ENCODE peak calls at places on chromosome 5, in nine cellular contexts. One of them, this sample, is unnamed.

GRCh38 chr5:133952729-133953567 is 15.5 kb downstream of the C5orf15 start:
- DNase-seq in spleen: no peak
- DNase-seq in dorsolateral prefrontal cortex: no peak
- DNase-seq in BJ: peak
- DNase-seq in CD8-positive, alpha-beta T cell: no peak
- DNase-seq in naive thymus-derived CD4-positive, alpha-beta T cell: no peak
- DNase-seq in testis: peak
- DNase-seq in astrocyte of the spinal cord: peak
- DNase-seq in SJSA1: no peak
- DNase-seq in this sample: peak

GRCh38 chr5:14471557-14471956 is 110.0 kb upstream of the OTULINL start:
- DNase-seq in spleen: no peak
- DNase-seq in dorsolateral prefrontal cortex: no peak
- DNase-seq in BJ: peak
- DNase-seq in CD8-positive, alpha-beta T cell: no peak
- DNase-seq in naive thymus-derived CD4-positive, alpha-beta T cell: no peak
- DNase-seq in testis: no peak
- DNase-seq in astrocyte of the spinal cord: no peak
- DNase-seq in SJSA1: no peak
- DNase-seq in this sample: no peak

GRCh38 chr5:43231977-43232376 is 40.0 kb downstream of the NIM1K start:
- DNase-seq in spleen: no peak
- DNase-seq in dorsolateral prefrontal cortex: no peak
- DNase-seq in BJ: no peak
- DNase-seq in CD8-positive, alpha-beta T cell: no peak
- DNase-seq in naive thymus-derived CD4-positive, alpha-beta T cell: no peak
- DNase-seq in testis: peak
- DNase-seq in astrocyte of the spinal cord: no peak
- DNase-seq in SJSA1: no peak
- DNase-seq in this sample: no peak

GRCh38 chr5:132419517-132420468 is 50.3 kb downstream of the SLC22A5 start:
- DNase-seq in spleen: peak
- DNase-seq in dorsolateral prefrontal cortex: peak
- DNase-seq in BJ: no peak
- DNase-seq in CD8-positive, alpha-beta T cell: peak
- DNase-seq in naive thymus-derived CD4-positive, alpha-beta T cell: peak
- DNase-seq in testis: peak
- DNase-seq in astrocyte of the spinal cord: peak
- DNase-seq in SJSA1: peak
- DNase-seq in this sample: peak

GRCh38 chr5:80871541-80871961 is 88.6 kb upstream of the RASGRF2 start:
- DNase-seq in spleen: no peak
- DNase-seq in dorsolateral prefrontal cortex: no peak
- DNase-seq in BJ: no peak
- DNase-seq in CD8-positive, alpha-beta T cell: no peak
- DNase-seq in naive thymus-derived CD4-positive, alpha-beta T cell: no peak
- DNase-seq in testis: no peak
- DNase-seq in astrocyte of the spinal cord: peak
- DNase-seq in SJSA1: peak
- DNase-seq in this sample: no peak

GRCh38 chr5:133789428-133789827 is 177.1 kb upstream of the FSTL4 start:
- DNase-seq in spleen: no peak
- DNase-seq in dorsolateral prefrontal cortex: no peak
- DNase-seq in BJ: no peak
- DNase-seq in CD8-positive, alpha-beta T cell: no peak
- DNase-seq in naive thymus-derived CD4-positive, alpha-beta T cell: no peak
- DNase-seq in testis: no peak
- DNase-seq in astrocyte of the spinal cord: no peak
- DNase-seq in SJSA1: no peak
- DNase-seq in this sample: no peak

GRCh38 chr5:152649609-152650008 is 244.5 kb upstream of the NMUR2 start:
- DNase-seq in spleen: no peak
- DNase-seq in dorsolateral prefrontal cortex: no peak
- DNase-seq in BJ: no peak
- DNase-seq in CD8-positive, alpha-beta T cell: no peak
- DNase-seq in naive thymus-derived CD4-positive, alpha-beta T cell: no peak
- DNase-seq in testis: no peak
- DNase-seq in astrocyte of the spinal cord: no peak
- DNase-seq in SJSA1: no peak
- DNase-seq in this sample: no peak

GRCh38 chr5:9715891-9716335 is 85.8 kb upstream of the TAS2R1 start:
- DNase-seq in spleen: no peak
- DNase-seq in dorsolateral prefrontal cortex: no peak
- DNase-seq in BJ: no peak
- DNase-seq in CD8-positive, alpha-beta T cell: no peak
- DNase-seq in naive thymus-derived CD4-positive, alpha-beta T cell: no peak
- DNase-seq in testis: no peak
- DNase-seq in astrocyte of the spinal cord: peak
- DNase-seq in SJSA1: peak
- DNase-seq in this sample: no peak

GRCh38 chr5:944992-945685 is 52.5 kb downstream of the TRIP13 start:
- DNase-seq in spleen: no peak
- DNase-seq in dorsolateral prefrontal cortex: no peak
- DNase-seq in BJ: no peak
- DNase-seq in CD8-positive, alpha-beta T cell: no peak
- DNase-seq in naive thymus-derived CD4-positive, alpha-beta T cell: no peak
- DNase-seq in testis: peak
- DNase-seq in astrocyte of the spinal cord: peak
- DNase-seq in SJSA1: peak
- DNase-seq in this sample: no peak

GRCh38 chr5:89480406-89481007 is 597.5 kb upstream of the MEF2C start:
- DNase-seq in spleen: no peak
- DNase-seq in dorsolateral prefrontal cortex: no peak
- DNase-seq in BJ: no peak
- DNase-seq in CD8-positive, alpha-beta T cell: no peak
- DNase-seq in naive thymus-derived CD4-positive, alpha-beta T cell: no peak
- DNase-seq in testis: no peak
- DNase-seq in astrocyte of the spinal cord: no peak
- DNase-seq in SJSA1: no peak
- DNase-seq in this sample: no peak

GRCh38 chr5:68484307-68485068 is 268.9 kb downstream of the PIK3R1 start:
- DNase-seq in spleen: no peak
- DNase-seq in dorsolateral prefrontal cortex: no peak
- DNase-seq in BJ: peak
- DNase-seq in CD8-positive, alpha-beta T cell: no peak
- DNase-seq in naive thymus-derived CD4-positive, alpha-beta T cell: no peak
- DNase-seq in testis: no peak
- DNase-seq in astrocyte of the spinal cord: peak
- DNase-seq in SJSA1: no peak
- DNase-seq in this sample: no peak

GRCh38 chr5:127442085-127442484 is 75.4 kb upstream of the PRRC1 start:
- DNase-seq in spleen: no peak
- DNase-seq in dorsolateral prefrontal cortex: no peak
- DNase-seq in BJ: no peak
- DNase-seq in CD8-positive, alpha-beta T cell: no peak
- DNase-seq in naive thymus-derived CD4-positive, alpha-beta T cell: no peak
- DNase-seq in testis: no peak
- DNase-seq in astrocyte of the spinal cord: peak
- DNase-seq in SJSA1: no peak
- DNase-seq in this sample: no peak

GRCh38 chr5:56259002-56259511 is 25.9 kb upstream of the ANKRD55 start:
- DNase-seq in spleen: no peak
- DNase-seq in dorsolateral prefrontal cortex: no peak
- DNase-seq in BJ: peak
- DNase-seq in CD8-positive, alpha-beta T cell: no peak
- DNase-seq in naive thymus-derived CD4-positive, alpha-beta T cell: no peak
- DNase-seq in testis: no peak
- DNase-seq in astrocyte of the spinal cord: peak
- DNase-seq in SJSA1: peak
- DNase-seq in this sample: no peak

GRCh38 chr5:171863928-171864327 is 78.3 kb downstream of the SMIM23 start:
- DNase-seq in spleen: no peak
- DNase-seq in dorsolateral prefrontal cortex: no peak
- DNase-seq in BJ: peak
- DNase-seq in CD8-positive, alpha-beta T cell: no peak
- DNase-seq in naive thymus-derived CD4-positive, alpha-beta T cell: no peak
- DNase-seq in testis: no peak
- DNase-seq in astrocyte of the spinal cord: peak
- DNase-seq in SJSA1: no peak
- DNase-seq in this sample: no peak

GRCh38 chr5:55517804-55518203 is 17.0 kb downstream of the PLPP1 start:
- DNase-seq in spleen: no peak
- DNase-seq in dorsolateral prefrontal cortex: no peak
- DNase-seq in BJ: no peak
- DNase-seq in CD8-positive, alpha-beta T cell: no peak
- DNase-seq in naive thymus-derived CD4-positive, alpha-beta T cell: no peak
- DNase-seq in testis: peak
- DNase-seq in astrocyte of the spinal cord: no peak
- DNase-seq in SJSA1: no peak
- DNase-seq in this sample: no peak

GRCh38 chr5:101455851-101456250 is 552.8 kb upstream of the ST8SIA4 start:
- DNase-seq in spleen: no peak
- DNase-seq in dorsolateral prefrontal cortex: no peak
- DNase-seq in BJ: no peak
- DNase-seq in CD8-positive, alpha-beta T cell: no peak
- DNase-seq in naive thymus-derived CD4-positive, alpha-beta T cell: no peak
- DNase-seq in testis: no peak
- DNase-seq in astrocyte of the spinal cord: no peak
- DNase-seq in SJSA1: no peak
- DNase-seq in this sample: no peak

GRCh38 chr5:16922430-16922829 is 13.7 kb downstream of the MYO10 start:
- DNase-seq in spleen: no peak
- DNase-seq in dorsolateral prefrontal cortex: no peak
- DNase-seq in BJ: no peak
- DNase-seq in CD8-positive, alpha-beta T cell: no peak
- DNase-seq in naive thymus-derived CD4-positive, alpha-beta T cell: no peak
- DNase-seq in testis: no peak
- DNase-seq in astrocyte of the spinal cord: no peak
- DNase-seq in SJSA1: no peak
- DNase-seq in this sample: no peak

GRCh38 chr5:181221792-181222629 is 1.1 kb upstream of the TRIM41 start:
- DNase-seq in spleen: peak
- DNase-seq in dorsolateral prefrontal cortex: peak
- DNase-seq in BJ: peak
- DNase-seq in CD8-positive, alpha-beta T cell: peak
- DNase-seq in naive thymus-derived CD4-positive, alpha-beta T cell: peak
- DNase-seq in testis: peak
- DNase-seq in astrocyte of the spinal cord: peak
- DNase-seq in SJSA1: peak
- DNase-seq in this sample: peak

DNA sequence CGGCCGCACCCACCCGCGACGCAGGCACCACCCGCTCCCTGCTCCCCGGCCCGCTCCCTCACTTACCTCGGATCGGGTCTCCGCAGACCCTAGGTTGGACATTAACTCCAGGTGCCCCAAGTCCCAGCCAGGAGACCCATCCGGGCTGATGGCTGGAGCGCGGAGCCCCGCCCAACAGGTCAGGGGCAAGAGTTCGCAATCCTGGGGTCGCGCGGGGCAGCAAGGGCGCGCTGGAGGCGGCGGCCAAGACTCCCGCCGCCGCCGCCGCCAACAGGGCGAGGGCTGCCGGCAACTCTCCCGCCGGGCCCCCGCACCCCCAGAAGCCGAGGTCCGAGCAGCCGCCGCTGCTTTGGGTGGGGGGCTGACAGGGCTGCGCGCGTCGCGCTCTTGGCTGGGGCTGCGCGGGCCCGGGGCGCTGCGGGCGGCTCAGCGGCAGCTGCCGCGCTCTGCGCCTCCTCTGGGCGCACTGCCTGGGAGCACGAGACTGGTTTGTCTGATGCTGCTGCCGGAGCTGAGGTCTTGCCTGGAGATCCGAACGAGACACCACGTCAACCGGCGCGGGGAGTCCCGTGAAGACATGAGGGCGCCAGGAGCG is 303 bp downstream of the GDNF start:
- DNase-seq in spleen: no peak
- DNase-seq in dorsolateral prefrontal cortex: no peak
- DNase-seq in BJ: no peak
- DNase-seq in CD8-positive, alpha-beta T cell: no peak
- DNase-seq in naive thymus-derived CD4-positive, alpha-beta T cell: no peak
- DNase-seq in testis: peak
- DNase-seq in astrocyte of the spinal cord: no peak
- DNase-seq in SJSA1: peak
- DNase-seq in this sample: peak
- H3K4me3 ChIP-seq in spleen: peak
- H3K4me3 ChIP-seq in dorsolateral prefrontal cortex: peak
- H3K4me3 ChIP-seq in BJ: peak
- H3K4me3 ChIP-seq in CD8-positive, alpha-beta T cell: no peak
- H3K4me3 ChIP-seq in naive thymus-derived CD4-positive, alpha-beta T cell: no peak
- H3K4me3 ChIP-seq in testis: peak
- H3K4me3 ChIP-seq in astrocyte of the spinal cord: peak
- H3K4me3 ChIP-seq in SJSA1: peak
- H3K4me3 ChIP-seq in this sample: peak

GRCh38 chr5:115843444-115844130 is 1.9 kb downstream of the AP3S1 start:
- DNase-seq in spleen: no peak
- DNase-seq in dorsolateral prefrontal cortex: no peak
- DNase-seq in BJ: no peak
- DNase-seq in CD8-positive, alpha-beta T cell: no peak
- DNase-seq in naive thymus-derived CD4-positive, alpha-beta T cell: no peak
- DNase-seq in testis: no peak
- DNase-seq in astrocyte of the spinal cord: no peak
- DNase-seq in SJSA1: no peak
- DNase-seq in this sample: no peak
- H3K4me3 ChIP-seq in spleen: no peak
- H3K4me3 ChIP-seq in dorsolateral prefrontal cortex: peak
- H3K4me3 ChIP-seq in BJ: no peak
- H3K4me3 ChIP-seq in CD8-positive, alpha-beta T cell: no peak
- H3K4me3 ChIP-seq in naive thymus-derived CD4-positive, alpha-beta T cell: no peak
- H3K4me3 ChIP-seq in testis: no peak
- H3K4me3 ChIP-seq in astrocyte of the spinal cord: peak
- H3K4me3 ChIP-seq in SJSA1: no peak
- H3K4me3 ChIP-seq in this sample: peak

DNA sequence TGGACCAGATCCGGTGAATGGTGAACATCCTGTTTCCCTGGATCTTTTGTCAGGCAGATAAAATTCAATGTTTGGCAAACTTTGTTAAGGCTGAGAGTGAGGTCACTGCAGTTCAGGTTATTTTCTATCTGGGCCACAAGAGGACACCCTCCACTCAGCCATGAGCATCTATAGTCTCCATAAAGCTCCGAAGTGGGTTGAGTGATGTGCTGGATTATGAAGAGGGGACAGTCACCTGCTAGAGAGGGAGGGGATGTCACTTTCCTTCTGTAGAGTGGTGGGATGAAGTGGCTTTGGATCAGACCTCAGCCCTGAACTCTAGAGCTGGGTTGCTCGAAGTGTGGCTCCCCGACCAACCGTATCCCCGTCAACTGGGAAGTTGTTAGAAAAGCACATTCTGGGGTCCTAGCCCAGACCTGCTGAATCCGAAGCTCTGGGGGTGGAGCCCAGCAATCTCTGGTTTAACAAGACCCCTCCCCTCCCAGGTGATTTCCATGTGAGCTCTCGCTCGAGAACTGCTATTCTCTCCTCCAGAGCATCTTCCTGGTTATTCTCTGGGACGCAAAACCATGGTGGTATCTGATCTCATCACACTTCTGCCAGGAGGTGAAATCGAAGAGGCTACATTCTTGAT is 31.8 kb upstream of the FGF1 start:
- DNase-seq in spleen: no peak
- DNase-seq in dorsolateral prefrontal cortex: no peak
- DNase-seq in BJ: no peak
- DNase-seq in CD8-positive, alpha-beta T cell: no peak
- DNase-seq in naive thymus-derived CD4-positive, alpha-beta T cell: no peak
- DNase-seq in testis: peak
- DNase-seq in astrocyte of the spinal cord: peak
- DNase-seq in SJSA1: no peak
- DNase-seq in this sample: no peak
- H3K4me3 ChIP-seq in spleen: no peak
- H3K4me3 ChIP-seq in dorsolateral prefrontal cortex: no peak
- H3K4me3 ChIP-seq in BJ: no peak
- H3K4me3 ChIP-seq in CD8-positive, alpha-beta T cell: no peak
- H3K4me3 ChIP-seq in naive thymus-derived CD4-positive, alpha-beta T cell: no peak
- H3K4me3 ChIP-seq in testis: no peak
- H3K4me3 ChIP-seq in astrocyte of the spinal cord: no peak
- H3K4me3 ChIP-seq in SJSA1: no peak
- H3K4me3 ChIP-seq in this sample: no peak

GRCh38 chr5:138139776-138140080 is 500 bp upstream of the NME5 start:
- DNase-seq in spleen: no peak
- DNase-seq in dorsolateral prefrontal cortex: no peak
- DNase-seq in BJ: no peak
- DNase-seq in CD8-positive, alpha-beta T cell: no peak
- DNase-seq in naive thymus-derived CD4-positive, alpha-beta T cell: no peak
- DNase-seq in testis: no peak
- DNase-seq in astrocyte of the spinal cord: no peak
- DNase-seq in SJSA1: no peak
- DNase-seq in this sample: no peak
- H3K4me3 ChIP-seq in spleen: no peak
- H3K4me3 ChIP-seq in dorsolateral prefrontal cortex: peak
- H3K4me3 ChIP-seq in BJ: no peak
- H3K4me3 ChIP-seq in CD8-positive, alpha-beta T cell: no peak
- H3K4me3 ChIP-seq in naive thymus-derived CD4-positive, alpha-beta T cell: no peak
- H3K4me3 ChIP-seq in testis: no peak
- H3K4me3 ChIP-seq in astrocyte of the spinal cord: no peak
- H3K4me3 ChIP-seq in SJSA1: no peak
- H3K4me3 ChIP-seq in this sample: peak